ENCODE peak calls at places on chromosomes 11 and 22, in five cellular contexts. B is brain microvascular endothelial cell, P is lower lobe of right lung, M is AG09309, I is esophagus muscularis mucosa. S is an unnamed sample.

GRCh38 chr11:16902979-16903378 is 111.2 kb downstream of the PLEKHA7 start:
- DNase-seq in B (no peak), I (no peak), P (no peak), M (no peak), S (no peak)

GRCh38 chr11:14347494-14347893 is 11.5 kb downstream of the RRAS2 start:
- DNase-seq in B (no peak), M (no peak), P (no peak), I (no peak), S (no peak)

GRCh38 chr11:116871248-116871647 is 33.8 kb upstream of the APOA1 start:
- DNase-seq in M (peak), P (no peak), I (no peak), B (peak), S (peak)

GRCh38 chr11:114149689-114150407 is 90.3 kb downstream of the ZBTB16 start:
- DNase-seq in P (no peak), B (no peak), I (no peak), M (no peak), S (no peak)

GRCh38 chr11:7019500-7020182 is 505 bp downstream of the ZNF214 start:
- DNase-seq in B (peak), I (no peak), M (no peak), P (peak), S (no peak)

GRCh38 chr11:46874586-46874985 is 28.5 kb upstream of the CKAP5 start:
- DNase-seq in I (no peak), B (no peak), M (no peak), P (no peak), S (no peak)

GRCh38 chr22:23516304-23516703 is 63.8 kb downstream of the IGLL1 start:
- DNase-seq in B (no peak), P (no peak), I (no peak), M (no peak), S (no peak)

GRCh38 chr11:2271327-2272240 is 1.2 kb upstream of the ASCL2 start:
- DNase-seq in P (no peak), I (peak), B (no peak), M (no peak), S (no peak)

GRCh38 chr11:19953909-19954308 is 206.4 kb downstream of the DBX1 start:
- DNase-seq in I (no peak), M (peak), P (no peak), B (peak), S (no peak)

GRCh38 chr11:82225930-82226329 is 507.7 kb downstream of the FAM181B start:
- DNase-seq in B (no peak), I (no peak), M (no peak), P (no peak), S (no peak)

GRCh38 chr11:78192223-78192719 is 3.6 kb downstream of the USP35 start:
- DNase-seq in P (no peak), I (no peak), B (no peak), M (no peak), S (no peak)

GRCh38 chr22:46446799-46447198 is 90.6 kb downstream of the CELSR1 start:
- DNase-seq in I (no peak), B (no peak), P (no peak), M (no peak), S (no peak)

GRCh38 chr11:78044706-78045105 is 19.0 kb upstream of the THRSP start:
- DNase-seq in M (no peak), I (no peak), B (no peak), P (peak), S (no peak)

GRCh38 chr11:10669258-10670033 is 24.1 kb downstream of the IRAG1 start:
- DNase-seq in P (no peak), M (peak), B (peak), I (no peak), S (peak)

DNA sequence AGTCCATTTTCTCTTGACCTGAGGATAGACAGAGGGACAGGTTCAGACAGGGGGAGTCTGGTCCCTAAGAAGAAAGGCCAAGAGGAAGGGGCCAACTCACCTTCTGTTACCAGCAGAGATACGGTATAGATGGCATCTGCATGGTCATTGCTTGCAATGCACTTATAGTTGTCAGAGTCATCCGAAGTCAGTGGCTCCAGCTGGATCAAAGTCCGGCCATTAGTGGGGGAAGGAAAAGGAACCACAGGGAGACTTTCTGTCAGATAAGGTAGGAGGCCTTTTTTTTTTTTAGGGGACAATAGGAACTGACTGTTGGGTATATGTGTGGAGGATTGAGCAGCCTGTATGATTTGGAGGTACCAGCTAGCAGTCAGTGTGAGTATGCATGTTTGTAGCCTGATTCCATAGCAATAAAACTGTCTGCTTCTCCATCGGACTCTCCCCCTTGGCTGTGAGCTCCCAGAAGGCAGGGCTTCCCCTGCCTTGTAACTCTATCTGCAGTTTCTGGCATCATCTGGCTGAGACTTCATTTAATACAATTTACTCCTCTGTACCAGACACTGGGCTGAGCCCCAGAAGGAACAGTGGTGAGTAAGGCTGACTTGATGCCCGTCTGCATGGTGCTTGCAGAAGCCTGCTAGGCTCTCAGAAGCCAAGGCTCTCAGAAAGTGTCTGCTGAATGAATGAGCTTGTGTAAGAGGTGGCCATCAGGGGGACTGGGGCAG is 5.7 kb downstream of the IGSF22 start:
- DNase-seq in B (no peak), P (no peak), M (peak), I (no peak), S (no peak)
- H3K4me3 ChIP-seq in B (no peak), P (peak), M (no peak), I (peak), S (no peak)

GRCh38 chr11:128473631-128474030 is 113.7 kb downstream of the ETS1 start:
- DNase-seq in I (no peak), P (no peak), B (no peak), M (no peak), S (no peak)
- TF ChIP-seq CTCF in I (no peak), P (no peak), B (no peak), M (no peak), S (no peak)

DNA sequence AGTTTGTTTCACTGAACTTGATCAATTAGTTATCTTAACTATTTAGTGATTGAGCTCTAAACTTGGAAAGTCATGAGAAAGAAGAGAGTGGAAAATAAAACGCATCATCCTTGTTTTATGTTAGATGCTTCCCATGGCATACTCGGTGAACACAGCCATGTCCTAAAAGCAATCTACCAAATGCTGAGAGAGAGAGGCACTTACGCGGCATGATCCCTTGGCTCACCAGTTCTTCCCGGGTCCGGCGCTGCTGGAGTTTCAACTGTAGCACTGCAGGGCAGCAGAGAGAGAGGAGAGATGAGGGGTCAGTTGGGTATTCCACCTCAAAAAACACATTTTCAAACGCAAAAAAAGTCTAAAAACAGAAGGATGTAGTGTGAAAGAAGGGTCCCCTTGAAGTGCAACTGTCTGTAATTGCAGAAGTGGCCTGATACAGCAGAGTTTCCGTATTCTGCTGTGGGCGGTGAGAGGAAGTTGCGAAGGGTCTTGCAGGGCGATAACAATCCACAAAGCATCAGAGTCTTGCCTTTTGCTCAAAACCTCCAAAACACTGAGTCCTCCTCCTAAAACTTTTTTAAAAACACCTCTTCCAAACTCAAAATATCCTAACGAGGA is 92.7 kb downstream of the SGSM3 start:
- DNase-seq in I (no peak), M (no peak), B (no peak), P (no peak), S (no peak)
- H3K4me3 ChIP-seq in I (peak), M (no peak), B (no peak), P (peak), S (no peak)

GRCh38 chr11:35486446-35486845 is 39.0 kb downstream of the PAMR1 start:
- DNase-seq in B (no peak), P (no peak), M (no peak), I (no peak), S (no peak)
- TF ChIP-seq CTCF in B (peak), P (no peak), M (no peak), I (no peak), S (no peak)

S was measured in HFF-Myc.